ENCODE peak calls at places on chromosomes 11 and 22, in five cellular contexts. C is LHCN-M2, U is fibroblast of the conjunctiva, F is B cell, N is HFF-Myc. B is an unnamed sample.

GRCh38 chr22:43832393-43833265 is 20.5 kb upstream of the EFCAB6 start:
- DNase-seq in C (no peak), U (no peak), F (no peak), N (no peak), B (no peak)

GRCh38 chr11:86240164-86240563 is 4.4 kb upstream of the EED start:
- DNase-seq in C (no peak), U (no peak), F (no peak), N (no peak), B (no peak)

GRCh38 chr11:8087185-8087584 is 6.2 kb downstream of the TUB start:
- DNase-seq in C (no peak), U (no peak), F (no peak), N (no peak), B (no peak)

GRCh38 chr11:34318111-34319037 is 39.4 kb downstream of the ABTB2 start:
- DNase-seq in C (peak), U (no peak), F (no peak), N (no peak), B (no peak)

GRCh38 chr11:122122179-122122578 is 6.2 kb upstream of the BLID start:
- DNase-seq in C (no peak), U (no peak), F (no peak), N (no peak), B (no peak)

GRCh38 chr11:131592734-131593133 is 222.3 kb downstream of the NTM start:
- DNase-seq in C (no peak), U (no peak), F (no peak), N (no peak), B (no peak)

GRCh38 chr11:61754534-61755482 is 2.4 kb downstream of the MYRF start:
- DNase-seq in C (no peak), U (no peak), F (no peak), N (no peak), B (no peak)

GRCh38 chr11:92979176-92979575 is 9.7 kb downstream of the MTNR1B start:
- DNase-seq in C (peak), U (no peak), F (no peak), N (no peak), B (no peak)

GRCh38 chr11:44778200-44779100 is 51.7 kb downstream of the TSPAN18 start:
- DNase-seq in C (no peak), U (no peak), F (no peak), N (no peak), B (no peak)

GRCh38 chr11:94629741-94630140 is 62.6 kb downstream of the PIWIL4 start:
- DNase-seq in C (peak), U (no peak), F (no peak), N (no peak), B (no peak)

GRCh38 chr11:35272391-35272821 is 133.4 kb downstream of the CD44 start:
- DNase-seq in C (no peak), U (no peak), F (no peak), N (no peak), B (no peak)

GRCh38 chr11:58254936-58255335 is 13.1 kb downstream of the OR10W1 start:
- DNase-seq in C (no peak), U (no peak), F (no peak), N (no peak), B (no peak)

GRCh38 chr11:131867457-131868257 is 497.2 kb downstream of the NTM start:
- DNase-seq in C (peak), U (peak), F (no peak), N (peak), B (peak)

GRCh38 chr11:10909141-10909883 is 51.5 kb upstream of the ZBED5 start:
- DNase-seq in C (peak), U (no peak), F (no peak), N (no peak), B (no peak)

GRCh38 chr11:60771879-60772525 is 13.1 kb upstream of the MS4A10 start:
- DNase-seq in C (no peak), U (no peak), F (no peak), N (no peak), B (no peak)

GRCh38 chr22:47067911-47068654 is 305.6 kb downstream of the TBC1D22A start:
- DNase-seq in C (no peak), U (no peak), F (peak), N (no peak), B (no peak)

GRCh38 chr11:93039841-93040240 is 70.4 kb downstream of the MTNR1B start:
- DNase-seq in C (no peak), U (no peak), F (no peak), N (no peak), B (no peak)

B was measured in right atrium auricular region.